ENCODE peak calls at places on chromosome 10, in ten cellular contexts. S is NCI-H1105, R is lung, O is colonic mucosa, F is GM04504, C is MCF 10A, W is NCI-H1092, V is NCI-H69, M is Kasumi-1, Z is germinal center. D is an unnamed sample.

GRCh38 chr10:44259090-44259874 is 125.6 kb downstream of the CXCL12 start:
- DNase-seq in S (no peak), R (no peak), O (no peak), F (no peak), C (no peak), W (no peak), V (no peak), M (no peak), Z (no peak), D (no peak)

GRCh38 chr10:110495731-110496552 is 1.8 kb upstream of the DUSP5 start:
- DNase-seq in S (no peak), R (no peak), O (no peak), F (no peak), C (peak; percentile 68), W (no peak), V (no peak), M (peak; percentile 54), Z (no peak), D (peak; percentile 41)

GRCh38 chr10:61588770-61589211 is 73.9 kb upstream of the CABCOCO1 start:
- DNase-seq in S (no peak), R (no peak), O (no peak), F (no peak), C (no peak), W (no peak), V (peak; percentile 6), M (no peak), Z (no peak), D (no peak)

GRCh38 chr10:113555751-113556150 is 2.9 kb downstream of the HABP2 start:
- DNase-seq in S (no peak), R (no peak), O (no peak), F (no peak), C (no peak), W (no peak), V (no peak), M (no peak), Z (no peak), D (no peak)

GRCh38 chr10:132539894-132540293 is 2.3 kb downstream of the INPP5A start:
- DNase-seq in S (no peak), R (no peak), O (no peak), F (no peak), C (no peak), W (no peak), V (no peak), M (no peak), Z (no peak), D (no peak)

GRCh38 chr10:110918269-110918632 is 729 bp downstream of the BBIP1 start:
- DNase-seq in S (peak; percentile 76), R (peak; percentile 96), O (peak; percentile 97), F (peak; percentile 91), C (peak; percentile 95), W (no peak), V (peak; percentile 90), M (peak; percentile 97), Z (peak; percentile 91), D (peak; percentile 86)

GRCh38 chr10:48481385-48481784 is 123.5 kb downstream of the ARHGAP22 start:
- DNase-seq in S (no peak), R (no peak), O (no peak), F (no peak), C (no peak), W (no peak), V (no peak), M (no peak), Z (no peak), D (no peak)

GRCh38 chr10:31318382-31318853 is 598 bp upstream of the ZEB1 start:
- DNase-seq in S (no peak), R (peak; percentile 58), O (peak; percentile 56), F (no peak), C (peak; percentile 69), W (no peak), V (peak; percentile 28), M (peak; percentile 88), Z (peak; percentile 86), D (no peak)

D was measured in CD4-positive, alpha-beta T cell.